ENCODE peak calls at places on chromosomes 16 and 17, in six cellular contexts. Z is amygdala; N is germinal center; R is LoVo; P is T-helper 2 cell treated with Interferon-gamma antibody and Interleukin-4, amounts not matched to agents 5 μg/mL and 100 μg/mL, for 36 hours; G is activated CD4-positive, alpha-beta T cell treated with anti-CD3 and anti-CD28 coated beads, Interleukin-2, amount 10 ng/mL, durations not matched to agents 7 days and 5 days. U is an unnamed sample.

GRCh38 chr17:45889579-45889978 is 4.8 kb upstream of the MAPT start:
- DNase-seq in Z (no peak), N (no peak), R (no peak), P (no peak), G (no peak), U (no peak)

GRCh38 chr16:66614161-66614802 is 9.8 kb downstream of the CMTM3 start:
- DNase-seq in Z (no peak), N (no peak), R (no peak), P (no peak), G (no peak), U (no peak)

GRCh38 chr17:4514206-4514605 is 15.5 kb downstream of the SPNS2 start:
- DNase-seq in Z (no peak), N (no peak), R (no peak), P (no peak), G (no peak), U (no peak)

GRCh38 chr16:89471225-89471624 is 19.1 kb downstream of the ANKRD11 start:
- DNase-seq in Z (no peak), N (no peak), R (no peak), P (no peak), G (no peak), U (no peak)

GRCh38 chr17:48814504-48814903 is 2.5 kb downstream of the TTLL6 start:
- DNase-seq in Z (no peak), N (peak; percentile 81), R (peak; percentile 62), P (no peak), G (peak; percentile 72), U (peak; percentile 44)

GRCh38 chr16:50666658-50667496 is 14.2 kb downstream of the SNX20 start:
- DNase-seq in Z (no peak), N (peak; percentile 45), R (no peak), P (peak; percentile 66), G (peak; percentile 65), U (no peak)

GRCh38 chr17:7884581-7885356 is 3.8 kb upstream of the CHD3 start:
- DNase-seq in Z (no peak), N (peak; percentile 55), R (peak; percentile 18), P (peak; percentile 30), G (peak; percentile 36), U (no peak)

GRCh38 chr16:19354371-19354770 is 63.3 kb upstream of the TMC5 start:
- DNase-seq in Z (no peak), N (no peak), R (no peak), P (no peak), G (no peak), U (no peak)

GRCh38 chr17:50884354-50885311 is 18.5 kb upstream of the TOB1 start:
- DNase-seq in Z (no peak), N (no peak), R (peak; percentile 69), P (no peak), G (no peak), U (no peak)

GRCh38 chr16:57113042-57113453 is 20.7 kb downstream of the CPNE2 start:
- DNase-seq in Z (no peak), N (no peak), R (no peak), P (no peak), G (no peak), U (no peak)

GRCh38 chr17:80212962-80213650 is 7.0 kb downstream of the SGSH start:
- DNase-seq in Z (no peak), N (no peak), R (no peak), P (no peak), G (no peak), U (peak; percentile 31)

GRCh38 chr16:56388209-56388608 is 37.1 kb downstream of the AMFR start:
- DNase-seq in Z (no peak), N (no peak), R (no peak), P (no peak), G (no peak), U (no peak)

GRCh38 chr16:19872179-19872863 is 12.3 kb downstream of the GPRC5B start:
- DNase-seq in Z (no peak), N (no peak), R (no peak), P (no peak), G (no peak), U (no peak)

GRCh38 chr17:56150631-56151030 is 2.6 kb upstream of the ANKFN1 start:
- DNase-seq in Z (no peak), N (no peak), R (peak; percentile 12), P (no peak), G (no peak), U (no peak)

GRCh38 chr17:82384051-82384729 is 12.6 kb downstream of the UTS2R start:
- DNase-seq in Z (no peak), N (no peak), R (no peak), P (no peak), G (no peak), U (no peak)

GRCh38 chr17:5619088-5619740 is 34.9 kb upstream of the NLRP1 start:
- DNase-seq in Z (no peak), N (no peak), R (peak; percentile 65), P (no peak), G (no peak), U (no peak)

GRCh38 chr16:23119570-23119969 is 29.7 kb downstream of the USP31 start:
- DNase-seq in Z (no peak), N (no peak), R (no peak), P (no peak), G (no peak), U (no peak)

GRCh38 chr17:40560592-40561293 is 4.5 kb downstream of the CCR7 start:
- DNase-seq in Z (no peak), N (peak; percentile 51), R (no peak), P (peak; percentile 87), G (peak; percentile 83), U (peak; percentile 56)

GRCh38 chr16:54287018-54287757 is 601 bp upstream of the IRX3 start:
- DNase-seq in Z (no peak), N (no peak), R (no peak), P (no peak), G (no peak), U (no peak)

GRCh38 chr17:18959071-18959844 is 7.3 kb downstream of the SLC5A10 start:
- DNase-seq in Z (no peak), N (no peak), R (no peak), P (no peak), G (no peak), U (no peak)

GRCh38 chr17:7130626-7131467 is 16.2 kb upstream of the ASGR2 start:
- DNase-seq in Z (no peak), N (no peak), R (no peak), P (no peak), G (no peak), U (no peak)

GRCh38 chr17:28295677-28296578 is 23.1 kb upstream of the TMEM97 start:
- DNase-seq in Z (no peak), N (no peak), R (no peak), P (no peak), G (no peak), U (no peak)

GRCh38 chr16:77289331-77289809 is 90.2 kb downstream of the SYCE1L start:
- DNase-seq in Z (no peak), N (no peak), R (no peak), P (no peak), G (no peak), U (no peak)

GRCh38 chr16:50879873-50880695 is 138.2 kb downstream of the CYLD start:
- DNase-seq in Z (no peak), N (no peak), R (no peak), P (no peak), G (no peak), U (no peak)

GRCh38 chr17:58318627-58319180 is 9.9 kb downstream of the TSPOAP1 start:
- DNase-seq in Z (no peak), N (no peak), R (no peak), P (no peak), G (no peak), U (no peak)

GRCh38 chr17:78870621-78871020 is 30.0 kb upstream of the USP36 start:
- DNase-seq in Z (no peak), N (no peak), R (no peak), P (no peak), G (no peak), U (no peak)

GRCh38 chr16:87704754-87705353 is 60.9 kb downstream of the KLHDC4 start:
- DNase-seq in Z (no peak), N (no peak), R (no peak), P (no peak), G (no peak), U (no peak)

GRCh38 chr17:4960279-4960922 is 7.2 kb downstream of the SPAG7 start:
- DNase-seq in Z (no peak), N (no peak), R (no peak), P (no peak), G (no peak), U (no peak)

GRCh38 chr16:65546353-65546791 is 424.5 kb upstream of the CDH11 start:
- DNase-seq in Z (no peak), N (no peak), R (no peak), P (no peak), G (no peak), U (no peak)

GRCh38 chr16:89505204-89506112 is 2.7 kb upstream of the SPG7 start:
- DNase-seq in Z (no peak), N (peak; percentile 75), R (peak; percentile 98), P (peak; percentile 85), G (peak; percentile 90), U (peak; percentile 98)

GRCh38 chr16:84832488-84833141 is 12.8 kb downstream of the CRISPLD2 start:
- DNase-seq in Z (no peak), N (no peak), R (no peak), P (no peak), G (no peak), U (no peak)

GRCh38 chr16:85162478-85163277 is 50.4 kb upstream of the CIBAR2 start:
- DNase-seq in Z (no peak), N (no peak), R (no peak), P (no peak), G (no peak), U (no peak)

U was measured in AML-193.